ENCODE peak calls at places on chromosomes 2 and 18, in four cellular contexts. I is HepG2, C is GM12878, U is H1. E is an unnamed sample.
A peak's percentile ranks its signal among the peaks of the same experiment; 100 is the strongest.

GRCh38 chr2:60945341-60945740 is 64.0 kb downstream of the REL start:
- DNase-seq in I (no peak), C (no peak), U (no peak), E (no peak)

GRCh38 chr18:67475673-67476072 is 40.8 kb downstream of the DSEL start:
- DNase-seq in I (no peak), C (no peak), U (no peak), E (no peak)

GRCh38 chr2:37612382-37612781 is 59.1 kb downstream of the CDC42EP3 start:
- DNase-seq in I (no peak), C (no peak), U (no peak), E (no peak)

GRCh38 chr2:168216351-168217005 is 30.9 kb downstream of the STK39 start:
- DNase-seq in I (no peak), C (no peak), U (no peak), E (no peak)

GRCh38 chr2:85702172-85702571 is 8.0 kb downstream of the GNLY start:
- DNase-seq in I (no peak), C (no peak), U (no peak), E (no peak)

GRCh38 chr2:7999683-8000476 is 682.0 kb upstream of the ID2 start:
- DNase-seq in I (peak; percentile 27), C (no peak), U (no peak), E (no peak)

GRCh38 chr2:98656800-98657199 is 48.4 kb downstream of the UNC50 start:
- DNase-seq in I (no peak), C (no peak), U (no peak), E (no peak)

GRCh38 chr2:10523406-10524189 is 75.5 kb upstream of the ODC1 start:
- DNase-seq in I (no peak), C (no peak), U (no peak), E (no peak)

GRCh38 chr2:42234056-42234455 is 64.9 kb downstream of the EML4 start:
- DNase-seq in I (no peak), C (no peak), U (no peak), E (no peak)

GRCh38 chr2:24083567-24084385 is 858 bp downstream of the TP53I3 start:
- DNase-seq in I (peak; percentile 98), C (peak; percentile 79), U (no peak), E (peak; percentile 87)

GRCh38 chr2:147913701-147914480 is 69.1 kb downstream of the ACVR2A start:
- DNase-seq in I (no peak), C (no peak), U (no peak), E (no peak)

GRCh38 chr2:40225670-40226069 is 226.2 kb downstream of the SLC8A1 start:
- DNase-seq in I (no peak), C (no peak), U (no peak), E (no peak)

GRCh38 chr2:60533114-60534033 is 20.1 kb downstream of the BCL11A start:
- DNase-seq in I (peak; percentile 36), C (no peak), U (no peak), E (no peak)

GRCh38 chr2:16664052-16664731 is 1.4 kb downstream of the CYRIA start:
- DNase-seq in I (no peak), C (no peak), U (no peak), E (no peak)

GRCh38 chr2:46431481-46432235 is 47.7 kb upstream of the TMEM247 start:
- DNase-seq in I (no peak), C (no peak), U (no peak), E (no peak)

GRCh38 chr2:146634256-146635068 is 1210.4 kb upstream of the ACVR2A start:
- DNase-seq in I (no peak), C (no peak), U (no peak), E (no peak)

GRCh38 chr18:7174359-7175107 is 56.4 kb upstream of the LRRC30 start:
- DNase-seq in I (peak; percentile 10), C (no peak), U (no peak), E (no peak)

GRCh38 chr2:124967325-124967724 is 942.2 kb downstream of the CNTNAP5 start:
- DNase-seq in I (no peak), C (no peak), U (no peak), E (no peak)

GRCh38 chr2:5387421-5387820 is 304.8 kb upstream of the SOX11 start:
- DNase-seq in I (no peak), C (no peak), U (no peak), E (no peak)

GRCh38 chr2:178345951-178346350 is 105.0 kb downstream of the PRKRA start:
- DNase-seq in I (no peak), C (no peak), U (no peak), E (no peak)

GRCh38 chr2:3463156-3463835 is 56.0 kb downstream of the ADI1 start:
- DNase-seq in I (no peak), C (no peak), U (no peak), E (no peak)

GRCh38 chr18:75581336-75582121 is 154.0 kb upstream of the SMIM21 start:
- DNase-seq in I (no peak), C (no peak), U (no peak), E (no peak)

GRCh38 chr2:18456026-18456425 is 104.4 kb downstream of the RDH14 start:
- DNase-seq in I (peak; percentile 11), C (no peak), U (no peak), E (no peak)

GRCh38 chr2:45836740-45837139 is 185.3 kb downstream of the PRKCE start:
- DNase-seq in I (no peak), C (no peak), U (no peak), E (no peak)

GRCh38 chr2:168561991-168562390 is 105.9 kb downstream of the CERS6 start:
- DNase-seq in I (no peak), C (no peak), U (no peak), E (no peak)

GRCh38 chr2:61715501-61715900 is 138.4 kb downstream of the FAM161A start:
- DNase-seq in I (no peak), C (no peak), U (no peak), E (no peak)

GRCh38 chr18:62131305-62131909 is 55.4 kb downstream of the PIGN start:
- DNase-seq in I (peak; percentile 55), C (peak; percentile 7), U (peak; percentile 61), E (peak; percentile 22)

GRCh38 chr2:29485117-29485516 is 369.9 kb downstream of the CLIP4 start:
- DNase-seq in I (no peak), C (no peak), U (no peak), E (no peak)

GRCh38 chr18:13514558-13514957 is 211.8 kb downstream of the FAM210A start:
- DNase-seq in I (no peak), C (no peak), U (no peak), E (no peak)

GRCh38 chr2:229714080-229714735 is at the start of gene DNER:
- DNase-seq in I (no peak), C (no peak), U (no peak), E (no peak)

GRCh38 chr18:45482286-45482685 is 133.0 kb upstream of the SLC14A2 start:
- DNase-seq in I (no peak), C (no peak), U (no peak), E (no peak)

GRCh38 chr18:43757273-43757672 is 480.0 kb upstream of the SYT4 start:
- DNase-seq in I (no peak), C (no peak), U (no peak), E (no peak)

GRCh38 chr2:172556284-172557033 is 569 bp downstream of the PDK1 start:
- DNase-seq in I (peak; percentile 48), C (peak; percentile 25), U (peak; percentile 78), E (peak; percentile 77)

GRCh38 chr2:135259116-135259515 is 207.0 kb downstream of the RAB3GAP1 start:
- DNase-seq in I (no peak), C (no peak), U (no peak), E (no peak)

GRCh38 chr2:135258193-135258592 is 206.1 kb downstream of the RAB3GAP1 start:
- DNase-seq in I (no peak), C (no peak), U (no peak), E (no peak)

GRCh38 chr2:135257383-135258090 is 205.4 kb downstream of the RAB3GAP1 start:
- DNase-seq in I (no peak), C (no peak), U (no peak), E (no peak)

GRCh38 chr2:135255208-135255607 is 203.1 kb downstream of the RAB3GAP1 start:
- DNase-seq in I (no peak), C (peak; percentile 1), U (no peak), E (no peak)

DNA sequence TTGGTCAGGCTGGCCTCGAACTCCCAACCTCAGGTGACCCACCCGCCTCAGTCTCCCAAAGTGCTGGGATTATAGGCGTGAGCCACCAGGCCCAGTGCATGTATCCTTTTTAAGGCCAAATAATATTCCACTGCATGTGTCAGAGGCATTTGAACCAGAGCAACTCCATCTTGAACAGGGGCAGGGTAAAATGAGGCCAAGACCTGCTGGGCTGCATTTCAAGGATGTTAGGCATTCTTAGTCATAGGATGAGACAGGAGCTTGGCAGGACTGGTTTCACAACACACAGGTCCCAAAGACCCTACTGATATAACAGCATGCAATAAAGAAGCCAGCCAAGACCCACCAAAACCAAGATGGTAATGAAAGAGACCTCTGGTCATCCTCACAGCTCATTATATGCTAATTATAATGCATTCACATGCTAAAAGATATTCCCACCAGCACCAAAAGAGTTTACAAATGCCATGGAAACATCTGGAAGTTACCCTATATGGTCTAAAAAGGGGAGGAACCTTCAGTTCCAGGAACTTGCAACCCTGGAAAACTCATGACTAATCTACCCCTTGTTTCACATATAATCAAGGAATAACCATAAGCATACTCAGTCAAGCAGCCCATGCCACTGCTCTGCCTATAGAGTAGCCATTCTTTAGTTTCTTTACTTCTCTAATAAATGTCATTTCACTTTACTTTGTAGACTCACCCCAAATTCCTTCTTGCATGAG is 204.6 kb downstream of the RAB3GAP1 start:
- DNase-seq in I (no peak), C (no peak), U (no peak), E (no peak)
- TF ChIP-seq SUZ12 in I (no peak), C (no peak), U (no peak), E (no peak)

GRCh38 chr18:8871484-8871883 is 166.1 kb downstream of the MTCL1 start:
- DNase-seq in I (no peak), C (no peak), U (no peak), E (no peak)
- TF ChIP-seq YY1 in I (no peak), C (no peak), U (no peak), E (no peak)

DNA sequence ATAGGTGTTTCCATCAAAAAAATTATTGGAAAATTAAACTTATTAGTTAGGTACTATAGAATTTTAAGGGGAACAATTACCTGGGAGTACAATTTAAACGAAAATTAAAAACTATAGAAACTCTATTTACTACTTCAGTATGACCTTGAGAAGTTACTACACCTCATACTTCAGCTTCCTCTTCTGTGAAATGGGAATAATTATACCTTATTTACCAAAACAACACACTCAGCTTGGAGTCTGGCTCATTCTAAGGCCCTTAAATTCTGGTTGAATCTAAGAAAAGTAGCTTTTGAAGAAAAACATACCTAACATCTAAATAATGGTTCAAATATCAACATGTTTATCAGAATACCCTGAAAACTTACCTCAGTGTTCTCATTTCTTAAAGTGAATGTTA is 2.7 kb downstream of the NABP1 start:
- DNase-seq in I (no peak), C (no peak), U (no peak), E (no peak)
- H3K4me3 ChIP-seq in I (peak overlapping the region; percentile 15), C (peak overlapping the region; percentile 49), U (no peak overlapping the region), E (no peak overlapping the region)

GRCh38 chr2:25165992-25166618 is 2.3 kb downstream of the POMC start:
- DNase-seq in I (peak; percentile 39), C (peak; percentile 49), U (peak; percentile 65), E (no peak)
- TF ChIP-seq SUZ12 in I (no peak), C (no peak), U (no peak), E (no peak)

E was measured in NT2/D1.